ENCODE peak calls at places on chromosomes 7 and 10, in six cellular contexts. One of them, this sample, is unnamed.
A peak's percentile ranks its signal among the peaks of the same experiment; 100 is the strongest.

GRCh38 chr7:33692956-33693355 is 212.4 kb upstream of the BMPER start:
- DNase-seq in mesendoderm: no peak
- DNase-seq in thoracic aorta: no peak
- DNase-seq in ovary: no peak
- DNase-seq in foreskin fibroblast: peak; percentile 87
- DNase-seq in A549: no peak
- DNase-seq in this sample: peak; percentile 67

GRCh38 chr7:96303105-96303685 is 18.7 kb downstream of the SLC25A13 start:
- DNase-seq in A549: peak; percentile 64
- DNase-seq in foreskin fibroblast: no peak
- DNase-seq in mesendoderm: peak; percentile 56
- DNase-seq in ovary: no peak
- DNase-seq in thoracic aorta: no peak
- DNase-seq in this sample: no peak

GRCh38 chr7:107544848-107545591 is 18.7 kb downstream of the COG5 start:
- DNase-seq in foreskin fibroblast: no peak
- DNase-seq in A549: no peak
- DNase-seq in thoracic aorta: no peak
- DNase-seq in ovary: no peak
- DNase-seq in mesendoderm: no peak
- DNase-seq in this sample: no peak

GRCh38 chr10:3777876-3778707 is 6.9 kb downstream of the KLF6 start:
- DNase-seq in mesendoderm: no peak
- DNase-seq in A549: no peak
- DNase-seq in ovary: no peak
- DNase-seq in foreskin fibroblast: peak; percentile 14
- DNase-seq in thoracic aorta: no peak
- DNase-seq in this sample: no peak

GRCh38 chr7:47657126-47657525 is 75.2 kb upstream of the TNS3 start:
- DNase-seq in A549: no peak
- DNase-seq in ovary: no peak
- DNase-seq in mesendoderm: no peak
- DNase-seq in foreskin fibroblast: no peak
- DNase-seq in thoracic aorta: no peak
- DNase-seq in this sample: no peak

GRCh38 chr7:122258971-122259370 is 45.6 kb downstream of the FEZF1 start:
- DNase-seq in mesendoderm: no peak
- DNase-seq in thoracic aorta: no peak
- DNase-seq in foreskin fibroblast: no peak
- DNase-seq in A549: no peak
- DNase-seq in ovary: no peak
- DNase-seq in this sample: no peak

GRCh38 chr10:89217057-89217990 is 10.2 kb upstream of the CH25H start:
- DNase-seq in thoracic aorta: no peak
- DNase-seq in foreskin fibroblast: peak; percentile 79
- DNase-seq in ovary: peak; percentile 62
- DNase-seq in A549: peak; percentile 58
- DNase-seq in mesendoderm: peak; percentile 52
- DNase-seq in this sample: no peak

GRCh38 chr7:27091936-27092752 is 3.7 kb downstream of the HOXA1 start:
- DNase-seq in mesendoderm: peak; percentile 70
- DNase-seq in ovary: no peak
- DNase-seq in foreskin fibroblast: no peak
- DNase-seq in thoracic aorta: no peak
- DNase-seq in A549: no peak
- DNase-seq in this sample: no peak

GRCh38 chr7:53119514-53119933 is 84.1 kb downstream of the POM121L12 start:
- DNase-seq in thoracic aorta: no peak
- DNase-seq in ovary: no peak
- DNase-seq in A549: no peak
- DNase-seq in foreskin fibroblast: no peak
- DNase-seq in mesendoderm: no peak
- DNase-seq in this sample: no peak

GRCh38 chr10:14601872-14602725 is 172.6 kb downstream of the FAM107B start:
- DNase-seq in thoracic aorta: no peak
- DNase-seq in mesendoderm: peak; percentile 62
- DNase-seq in foreskin fibroblast: peak; percentile 61
- DNase-seq in A549: peak; percentile 74
- DNase-seq in ovary: no peak
- DNase-seq in this sample: no peak

GRCh38 chr10:114881462-114881861 is 56.5 kb upstream of the TRUB1 start:
- DNase-seq in A549: no peak
- DNase-seq in thoracic aorta: no peak
- DNase-seq in ovary: no peak
- DNase-seq in foreskin fibroblast: no peak
- DNase-seq in mesendoderm: peak; percentile 82
- DNase-seq in this sample: no peak

GRCh38 chr7:525740-526139 is 6.1 kb upstream of the PDGFA start:
- DNase-seq in ovary: no peak
- DNase-seq in thoracic aorta: no peak
- DNase-seq in mesendoderm: no peak
- DNase-seq in foreskin fibroblast: no peak
- DNase-seq in A549: no peak
- DNase-seq in this sample: no peak

GRCh38 chr10:48608279-48608681 is 3.4 kb upstream of the ARHGAP22 start:
- DNase-seq in ovary: no peak
- DNase-seq in mesendoderm: peak; percentile 79
- DNase-seq in A549: peak; percentile 57
- DNase-seq in thoracic aorta: no peak
- DNase-seq in foreskin fibroblast: peak; percentile 68
- DNase-seq in this sample: no peak

GRCh38 chr10:10293431-10293830 is 724.2 kb upstream of the CELF2 start:
- DNase-seq in ovary: peak; percentile 60
- DNase-seq in mesendoderm: peak; percentile 58
- DNase-seq in thoracic aorta: no peak
- DNase-seq in foreskin fibroblast: peak; percentile 34
- DNase-seq in A549: no peak
- DNase-seq in this sample: no peak

GRCh38 chr10:89206402-89207180 is 526 bp downstream of the CH25H start:
- DNase-seq in foreskin fibroblast: peak; percentile 78
- DNase-seq in thoracic aorta: no peak
- DNase-seq in ovary: peak; percentile 66
- DNase-seq in mesendoderm: no peak
- DNase-seq in A549: peak; percentile 1
- DNase-seq in this sample: no peak

GRCh38 chr7:67413670-67414069 is 417.0 kb downstream of the TYW1 start:
- DNase-seq in foreskin fibroblast: no peak
- DNase-seq in ovary: no peak
- DNase-seq in A549: no peak
- DNase-seq in thoracic aorta: no peak
- DNase-seq in mesendoderm: no peak
- DNase-seq in this sample: no peak

GRCh38 chr10:69716711-69717560 is 84.8 kb upstream of the COL13A1 start:
- DNase-seq in ovary: no peak
- DNase-seq in A549: peak; percentile 58
- DNase-seq in mesendoderm: peak; percentile 73
- DNase-seq in thoracic aorta: no peak
- DNase-seq in foreskin fibroblast: peak; percentile 70
- DNase-seq in this sample: no peak

GRCh38 chr7:77348371-77348813 is 67.8 kb downstream of the GSAP start:
- DNase-seq in ovary: peak; percentile 54
- DNase-seq in foreskin fibroblast: peak; percentile 60
- DNase-seq in A549: no peak
- DNase-seq in mesendoderm: peak; percentile 28
- DNase-seq in thoracic aorta: no peak
- DNase-seq in this sample: no peak

GRCh38 chr7:159031135-159031701 is 113.4 kb downstream of the VIPR2 start:
- DNase-seq in mesendoderm: peak; percentile 26
- DNase-seq in thoracic aorta: no peak
- DNase-seq in A549: no peak
- DNase-seq in foreskin fibroblast: no peak
- DNase-seq in ovary: peak; percentile 84
- DNase-seq in this sample: no peak

GRCh38 chr10:74718208-74718607 is 108.2 kb upstream of the KAT6B start:
- DNase-seq in thoracic aorta: no peak
- DNase-seq in ovary: no peak
- DNase-seq in A549: no peak
- DNase-seq in mesendoderm: peak; percentile 8
- DNase-seq in foreskin fibroblast: no peak
- DNase-seq in this sample: no peak

GRCh38 chr10:59945590-59945989 is 39.2 kb upstream of the CCDC6 start:
- DNase-seq in ovary: no peak
- DNase-seq in foreskin fibroblast: no peak
- DNase-seq in A549: no peak
- DNase-seq in thoracic aorta: no peak
- DNase-seq in mesendoderm: no peak
- DNase-seq in this sample: no peak

GRCh38 chr10:80407836-80408197 is 534 bp upstream of the PRXL2A start:
- DNase-seq in ovary: peak; percentile 51
- DNase-seq in A549: peak; percentile 69
- DNase-seq in foreskin fibroblast: peak; percentile 28
- DNase-seq in thoracic aorta: no peak
- DNase-seq in mesendoderm: peak; percentile 47
- DNase-seq in this sample: no peak

GRCh38 chr7:132865366-132865765 is 216.5 kb downstream of the CHCHD3 start:
- DNase-seq in ovary: no peak
- DNase-seq in mesendoderm: no peak
- DNase-seq in A549: no peak
- DNase-seq in thoracic aorta: no peak
- DNase-seq in foreskin fibroblast: no peak
- DNase-seq in this sample: no peak

GRCh38 chr10:23829556-23829955 is 379.4 kb upstream of the KIAA1217 start:
- DNase-seq in thoracic aorta: no peak
- DNase-seq in A549: no peak
- DNase-seq in ovary: no peak
- DNase-seq in mesendoderm: no peak
- DNase-seq in foreskin fibroblast: no peak
- DNase-seq in this sample: no peak

GRCh38 chr10:71998119-71998839 is 34.1 kb downstream of the CHST3 start:
- DNase-seq in mesendoderm: no peak
- DNase-seq in foreskin fibroblast: no peak
- DNase-seq in A549: no peak
- DNase-seq in thoracic aorta: no peak
- DNase-seq in ovary: peak; percentile 74
- DNase-seq in this sample: no peak

GRCh38 chr10:122021828-122022227 is 32.9 kb downstream of the TACC2 start:
- DNase-seq in ovary: no peak
- DNase-seq in mesendoderm: no peak
- DNase-seq in foreskin fibroblast: no peak
- DNase-seq in A549: no peak
- DNase-seq in thoracic aorta: no peak
- DNase-seq in this sample: no peak

GRCh38 chr10:122021421-122021820 is 32.5 kb downstream of the TACC2 start:
- DNase-seq in mesendoderm: no peak
- DNase-seq in thoracic aorta: no peak
- DNase-seq in foreskin fibroblast: peak; percentile 52
- DNase-seq in A549: no peak
- DNase-seq in ovary: no peak
- DNase-seq in this sample: peak; percentile 48

GRCh38 chr10:122020202-122020601 is 31.2 kb downstream of the TACC2 start:
- DNase-seq in A549: no peak
- DNase-seq in ovary: no peak
- DNase-seq in thoracic aorta: no peak
- DNase-seq in foreskin fibroblast: no peak
- DNase-seq in mesendoderm: no peak
- DNase-seq in this sample: no peak

GRCh38 chr10:122018951-122019413 is 30.0 kb downstream of the TACC2 start:
- DNase-seq in A549: peak; percentile 33
- DNase-seq in mesendoderm: no peak
- DNase-seq in thoracic aorta: no peak
- DNase-seq in foreskin fibroblast: no peak
- DNase-seq in ovary: no peak
- DNase-seq in this sample: no peak

GRCh38 chr10:122019414-122019975 is 30.5 kb downstream of the TACC2 start:
- DNase-seq in thoracic aorta: no peak
- DNase-seq in ovary: no peak
- DNase-seq in A549: peak; percentile 47
- DNase-seq in foreskin fibroblast: no peak
- DNase-seq in mesendoderm: peak; percentile 28
- DNase-seq in this sample: no peak
- H3K4me3 ChIP-seq in thoracic aorta: peak overlapping the region; percentile 44
- H3K4me3 ChIP-seq in ovary: no peak overlapping the region
- H3K4me3 ChIP-seq in A549: peak overlapping the region; percentile 32
- H3K4me3 ChIP-seq in foreskin fibroblast: no peak overlapping the region
- H3K4me3 ChIP-seq in mesendoderm: no peak overlapping the region
- H3K4me3 ChIP-seq in this sample: no peak overlapping the region

GRCh38 chr7:45921699-45922519 is 837 bp upstream of the IGFBP3 start:
- DNase-seq in foreskin fibroblast: peak; percentile 89
- DNase-seq in ovary: peak; percentile 75
- DNase-seq in mesendoderm: peak; percentile 83
- DNase-seq in A549: peak; percentile 85
- DNase-seq in thoracic aorta: no peak
- DNase-seq in this sample: peak; percentile 30
- H3K4me3 ChIP-seq in foreskin fibroblast: peak overlapping the region; percentile 86
- H3K4me3 ChIP-seq in ovary: peak overlapping the region; percentile 78
- H3K4me3 ChIP-seq in mesendoderm: peak overlapping the region; percentile 27
- H3K4me3 ChIP-seq in A549: peak overlapping the region; percentile 66
- H3K4me3 ChIP-seq in thoracic aorta: peak overlapping the region; percentile 74
- H3K4me3 ChIP-seq in this sample: peak overlapping the region; percentile 44

DNA sequence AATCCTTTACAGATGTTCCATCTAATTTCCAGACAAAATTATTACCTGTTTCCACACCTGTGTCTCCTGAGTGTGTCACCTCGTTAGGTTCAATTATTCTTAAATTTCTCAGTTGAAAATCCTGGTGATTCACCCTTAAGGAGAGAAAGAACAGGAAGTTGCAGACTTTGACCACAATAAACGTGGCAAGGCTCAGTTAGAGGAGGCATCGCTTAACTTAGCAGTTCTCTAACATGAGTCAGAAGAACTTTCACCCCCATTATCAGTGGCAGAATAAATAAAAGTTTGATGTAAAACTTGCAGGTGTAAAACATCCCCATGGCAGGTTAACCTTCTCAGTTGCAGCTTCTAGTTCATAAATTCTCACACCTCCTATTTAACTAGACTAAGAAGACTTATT is 8.3 kb downstream of the XPNPEP1 start:
- DNase-seq in ovary: no peak
- DNase-seq in thoracic aorta: no peak
- DNase-seq in mesendoderm: no peak
- DNase-seq in foreskin fibroblast: peak; percentile 81
- DNase-seq in A549: peak; percentile 69
- DNase-seq in this sample: no peak
- H3K4me3 ChIP-seq in ovary: no peak overlapping the region
- H3K4me3 ChIP-seq in thoracic aorta: no peak overlapping the region
- H3K4me3 ChIP-seq in mesendoderm: no peak overlapping the region
- H3K4me3 ChIP-seq in foreskin fibroblast: no peak overlapping the region
- H3K4me3 ChIP-seq in A549: no peak overlapping the region
- H3K4me3 ChIP-seq in this sample: no peak overlapping the region

GRCh38 chr10:377228-377627 is 242.0 kb downstream of the ZMYND11 start:
- DNase-seq in thoracic aorta: no peak
- DNase-seq in mesendoderm: no peak
- DNase-seq in ovary: no peak
- DNase-seq in A549: no peak
- DNase-seq in foreskin fibroblast: no peak
- DNase-seq in this sample: no peak

GRCh38 chr10:375885-376505 is 240.7 kb downstream of the ZMYND11 start:
- DNase-seq in ovary: no peak
- DNase-seq in thoracic aorta: no peak
- DNase-seq in mesendoderm: no peak
- DNase-seq in foreskin fibroblast: no peak
- DNase-seq in A549: no peak
- DNase-seq in this sample: no peak

GRCh38 chr10:380313-380955 is 245.2 kb downstream of the ZMYND11 start:
- DNase-seq in A549: no peak
- DNase-seq in mesendoderm: no peak
- DNase-seq in thoracic aorta: no peak
- DNase-seq in ovary: no peak
- DNase-seq in foreskin fibroblast: peak; percentile 23
- DNase-seq in this sample: no peak

GRCh38 chr10:378930-379704 is 243.9 kb downstream of the ZMYND11 start:
- DNase-seq in ovary: no peak
- DNase-seq in mesendoderm: no peak
- DNase-seq in A549: no peak
- DNase-seq in thoracic aorta: no peak
- DNase-seq in foreskin fibroblast: no peak
- DNase-seq in this sample: no peak

GRCh38 chr10:378230-378929 is 243.1 kb downstream of the ZMYND11 start:
- DNase-seq in mesendoderm: no peak
- DNase-seq in foreskin fibroblast: no peak
- DNase-seq in A549: no peak
- DNase-seq in thoracic aorta: no peak
- DNase-seq in ovary: no peak
- DNase-seq in this sample: no peak
- H3K4me3 ChIP-seq in mesendoderm: no peak overlapping the region
- H3K4me3 ChIP-seq in foreskin fibroblast: no peak overlapping the region
- H3K4me3 ChIP-seq in A549: no peak overlapping the region
- H3K4me3 ChIP-seq in thoracic aorta: no peak overlapping the region
- H3K4me3 ChIP-seq in ovary: no peak overlapping the region
- H3K4me3 ChIP-seq in this sample: no peak overlapping the region

This sample was measured in HFF-Myc.